ENCODE peak calls at places on chromosomes 4 and X, in six cellular contexts. W is kidney, L is cardiac muscle cell, Z is right atrium auricular region, D is mammary epithelial cell, J is spleen. I is an unnamed sample.
A peak's percentile ranks its signal among the peaks of the same experiment; 100 is the strongest.

GRCh38 chrX:77910108-77910840 is at the start of gene ATP7A:
- DNase-seq in Z (peak; percentile 87), W (peak; percentile 96), D (peak; percentile 74), L (peak; percentile 83), J (peak; percentile 97), I (peak; percentile 80)

GRCh38 chr4:172851534-172851933 is 317.1 kb upstream of the GALNT7 start:
- DNase-seq in L (no peak), D (peak; percentile 62), Z (no peak), J (no peak), W (no peak), I (no peak)

GRCh38 chrX:105821471-105822081 is 763 bp upstream of the NRK start:
- DNase-seq in D (no peak), W (peak; percentile 65), L (peak; percentile 42), J (peak; percentile 55), Z (no peak), I (no peak)

GRCh38 chr4:139142980-139143379 is 34.0 kb downstream of the ELF2 start:
- DNase-seq in Z (no peak), W (no peak), J (no peak), D (no peak), L (no peak), I (no peak)

GRCh38 chr4:84920591-84920990 is 45.9 kb downstream of the WDFY3 start:
- DNase-seq in D (peak; percentile 54), J (no peak), Z (no peak), W (no peak), L (no peak), I (no peak)

GRCh38 chr4:115580901-115581300 is 467.5 kb upstream of the NDST4 start:
- DNase-seq in J (no peak), D (no peak), W (no peak), L (no peak), Z (no peak), I (no peak)

GRCh38 chr4:85787133-85787532 is 312.2 kb downstream of the ARHGAP24 start:
- DNase-seq in D (peak; percentile 60), W (no peak), J (no peak), Z (no peak), L (no peak), I (no peak)

GRCh38 chr4:31803511-31804195 is 1083.5 kb downstream of the PCDH7 start:
- DNase-seq in L (peak; percentile 52), Z (no peak), D (no peak), J (no peak), W (no peak), I (no peak)

GRCh38 chrX:110286126-110286525 is 31.8 kb downstream of the AMMECR1 start:
- DNase-seq in L (no peak), Z (no peak), W (no peak), D (peak; percentile 83), J (no peak), I (peak; percentile 36)

GRCh38 chrX:11756354-11757318 is 1.4 kb upstream of the MSL3 start:
- DNase-seq in Z (no peak), J (no peak), W (no peak), L (no peak), D (no peak), I (no peak)

GRCh38 chr4:7328913-7329638 is 105.7 kb downstream of the PSAPL1 start:
- DNase-seq in L (no peak), J (no peak), D (peak; percentile 35), Z (no peak), W (peak; percentile 89), I (no peak)

GRCh38 chr4:174631901-174632758 is 109.8 kb upstream of the HPGD start:
- DNase-seq in W (no peak), L (peak; percentile 46), J (no peak), Z (no peak), D (peak; percentile 24), I (no peak)

GRCh38 chr4:82799006-82799881 is 648 bp upstream of the SCD5 start:
- DNase-seq in W (no peak), L (no peak), D (peak; percentile 33), J (no peak), Z (peak; percentile 53), I (no peak)

GRCh38 chr4:82797048-82797590 is 1.5 kb downstream of the SCD5 start:
- DNase-seq in W (no peak), D (peak; percentile 42), L (no peak), Z (peak; percentile 55), J (no peak), I (no peak)

GRCh38 chr4:82798168-82799005 is at the start of gene SCD5:
- DNase-seq in D (peak; percentile 86), J (peak; percentile 83), L (peak; percentile 68), Z (peak; percentile 70), W (peak; percentile 85), I (no peak)

GRCh38 chr4:82801910-82802521 is 3.4 kb upstream of the SCD5 start:
- DNase-seq in J (no peak), D (peak; percentile 46), L (no peak), W (no peak), Z (no peak), I (no peak)

GRCh38 chr4:82797591-82798081 is 960 bp downstream of the SCD5 start:
- DNase-seq in J (no peak), D (peak; percentile 46), W (peak; percentile 82), Z (peak; percentile 59), L (peak; percentile 36), I (no peak)
- H3K27ac ChIP-seq in J (no peak overlapping the region), D (no peak overlapping the region), W (peak overlapping the region; percentile 60), Z (no peak overlapping the region), L (no peak overlapping the region), I (no peak overlapping the region)

GRCh38 chr4:113293043-113293560 is 243.6 kb downstream of the ANK2 start:
- DNase-seq in L (no peak), Z (no peak), D (no peak), W (no peak), J (no peak), I (no peak)
- H3K4me3 ChIP-seq in L (no peak overlapping the region), Z (peak overlapping the region; percentile 24), D (no peak overlapping the region), W (peak overlapping the region; percentile 46), J (peak overlapping the region; percentile 34), I (no peak overlapping the region)

GRCh38 chrX:45757272-45757671 is 556.6 kb upstream of the DIPK2B start:
- DNase-seq in J (no peak), L (no peak), Z (no peak), D (no peak), W (no peak), I (no peak)

GRCh38 chrX:45758738-45759397 is 558.2 kb upstream of the DIPK2B start:
- DNase-seq in W (no peak), L (no peak), J (no peak), Z (no peak), D (peak; percentile 73), I (no peak)

GRCh38 chrX:45758319-45758718 is 557.6 kb upstream of the DIPK2B start:
- DNase-seq in D (peak; percentile 89), Z (no peak), L (no peak), J (no peak), W (no peak), I (no peak)

GRCh38 chrX:45756562-45756961 is 555.9 kb upstream of the DIPK2B start:
- DNase-seq in Z (no peak), D (no peak), L (no peak), J (no peak), W (no peak), I (no peak)

DNA sequence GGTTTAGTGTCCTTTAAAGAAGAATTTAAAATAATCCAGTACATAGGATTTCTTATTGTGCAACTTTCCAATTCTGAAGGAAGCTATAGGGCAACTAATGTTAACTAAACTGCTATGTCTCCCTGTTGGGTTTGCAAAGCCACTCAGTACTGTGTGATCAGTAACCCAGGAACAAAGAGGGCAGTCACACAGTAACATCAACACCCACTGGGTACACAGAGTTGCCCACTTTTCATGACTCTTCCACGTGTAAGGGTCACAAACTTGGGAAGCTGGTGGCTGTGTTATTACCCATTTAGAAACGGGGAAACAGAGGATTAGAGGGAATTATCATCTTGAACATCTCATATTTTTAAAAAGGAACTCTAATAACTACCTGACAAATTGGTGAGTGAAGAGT is 555.0 kb upstream of the DIPK2B start:
- DNase-seq in W (no peak), D (no peak), L (no peak), Z (no peak), J (no peak), I (no peak)
- H3K4me1 ChIP-seq in W (peaks cover 20% of the 10 kb centered on the region), D (peaks cover 96% of the 10 kb centered on the region), L (no peaks in the 10 kb centered on the region), Z (no peaks in the 10 kb centered on the region), J (peaks cover 74% of the 10 kb centered on the region), I (peaks cover 80% of the 10 kb centered on the region)

GRCh38 chr4:175891863-175892262 is 79.8 kb upstream of the GPM6A start:
- DNase-seq in D (peak; percentile 2), J (no peak), W (no peak), Z (no peak), L (peak; percentile 26), I (no peak)
- H3K27ac ChIP-seq in D (no peak overlapping the region), J (no peak overlapping the region), W (no peak overlapping the region), Z (no peak overlapping the region), L (no peak overlapping the region), I (no peak overlapping the region)

GRCh38 chr4:94475794-94476193 is 24.1 kb downstream of the PDLIM5 start:
- DNase-seq in D (no peak), L (no peak), Z (no peak), W (no peak), J (no peak), I (no peak)

GRCh38 chr4:94469221-94469784 is 17.6 kb downstream of the PDLIM5 start:
- DNase-seq in J (no peak), W (no peak), Z (no peak), D (no peak), L (no peak), I (no peak)

GRCh38 chr4:94468093-94468492 is 16.4 kb downstream of the PDLIM5 start:
- DNase-seq in W (no peak), J (no peak), Z (no peak), L (no peak), D (no peak), I (no peak)

GRCh38 chr4:94466923-94467322 is 15.2 kb downstream of the PDLIM5 start:
- DNase-seq in W (no peak), J (no peak), L (no peak), D (no peak), Z (no peak), I (no peak)

GRCh38 chr4:94472056-94472826 is 20.5 kb downstream of the PDLIM5 start:
- DNase-seq in J (no peak), Z (no peak), D (peak; percentile 43), W (no peak), L (no peak), I (no peak)
- H3K4me3 ChIP-seq in J (no peak overlapping the region), Z (no peak overlapping the region), D (no peak overlapping the region), W (no peak overlapping the region), L (no peak overlapping the region), I (no peak overlapping the region)

I was measured in RWPE2.